ENCODE peak calls at places on chromosomes 3 and 15, in five cellular contexts. S is NCI-H1417, W is endothelial cell, J is T-helper 2 cell, E is chondrocyte. Q is an unnamed sample.
A peak's percentile ranks its signal among the peaks of the same experiment; 100 is the strongest.

GRCh38 chr3:33590541-33590940 is 127.5 kb downstream of the CLASP2 start:
- DNase-seq in J (no peak), W (no peak), E (no peak), S (no peak), Q (no peak)

GRCh38 chr15:45126535-45127158 is 3.0 kb downstream of the DUOXA1 start:
- DNase-seq in J (no peak), S (no peak), E (no peak), W (peak; percentile 39), Q (no peak)

GRCh38 chr3:9750556-9751411 is 1.0 kb downstream of the OGG1 start:
- DNase-seq in J (no peak), W (no peak), S (no peak), E (no peak), Q (no peak)

GRCh38 chr3:138774529-138775253 is 60.0 kb downstream of the PIK3CB start:
- DNase-seq in W (no peak), S (peak; percentile 45), J (no peak), E (no peak), Q (no peak)

GRCh38 chr3:150238995-150239612 is 169.0 kb upstream of the TSC22D2 start:
- DNase-seq in S (no peak), E (no peak), J (no peak), W (no peak), Q (no peak)

GRCh38 chr3:136984837-136985236 is 27.1 kb downstream of the IL20RB start:
- DNase-seq in J (no peak), S (no peak), E (no peak), W (no peak), Q (no peak)

GRCh38 chr3:136042608-136043221 is 77.2 kb downstream of the PPP2R3A start:
- DNase-seq in S (peak; percentile 52), W (no peak), J (no peak), E (no peak), Q (no peak)

GRCh38 chr3:53224536-53224935 is 31.3 kb downstream of the TKT start:
- DNase-seq in J (no peak), E (peak; percentile 54), S (no peak), W (no peak), Q (no peak)

GRCh38 chr3:174376346-174376745 is 482.8 kb upstream of the NAALADL2 start:
- DNase-seq in S (no peak), E (no peak), J (no peak), W (no peak), Q (no peak)

Q was measured in naive thymus-derived CD8-positive, alpha-beta T cell.